ENCODE peak calls at places on chromosomes 11 and 22, in four cellular contexts. N is ovary, I is IMR-90, Q is lower leg skin. M is an unnamed sample.
A peak's percentile ranks its signal among the peaks of the same experiment; 100 is the strongest.

GRCh38 chr22:31944700-31945477 is 554 bp downstream of the YWHAH start:
- DNase-seq in N (peak; percentile 79), I (no peak), Q (peak; percentile 91), M (peak; percentile 43)

GRCh38 chr11:76596652-76597051 is 73.9 kb downstream of the LRRC32 start:
- DNase-seq in N (no peak), I (no peak), Q (no peak), M (no peak)

GRCh38 chr11:113555071-113555739 is 80.0 kb upstream of the DRD2 start:
- DNase-seq in N (no peak), I (no peak), Q (no peak), M (no peak)

GRCh38 chr11:104060004-104060403 is 23.6 kb downstream of the DDI1 start:
- DNase-seq in N (no peak), I (peak; percentile 10), Q (no peak), M (no peak)

GRCh38 chr22:23709107-23709506 is 18.3 kb downstream of the RGL4 start:
- DNase-seq in N (no peak), I (peak; percentile 59), Q (no peak), M (no peak)

GRCh38 chr11:116233581-116233980 is 539.2 kb downstream of the BUD13 start:
- DNase-seq in N (no peak), I (no peak), Q (no peak), M (no peak)

GRCh38 chr11:78931891-78932290 is 357.2 kb upstream of the NARS2 start:
- DNase-seq in N (no peak), I (no peak), Q (no peak), M (no peak)

GRCh38 chr22:23180301-23180892 is at the start of gene BCR:
- DNase-seq in N (peak; percentile 79), I (peak; percentile 65), Q (peak; percentile 93), M (peak; percentile 67)

GRCh38 chr11:72343159-72343756 is 91.1 kb downstream of the CLPB start:
- DNase-seq in N (no peak), I (no peak), Q (no peak), M (no peak)

GRCh38 chr11:117693344-117693743 is 103.7 kb downstream of the DSCAML1 start:
- DNase-seq in N (no peak), I (no peak), Q (no peak), M (no peak)

GRCh38 chr11:102853055-102853454 is 9.6 kb upstream of the MMP3 start:
- DNase-seq in N (no peak), I (no peak), Q (no peak), M (no peak)

GRCh38 chr11:121451178-121451981 is 734 bp upstream of the SORL1 start:
- DNase-seq in N (no peak), I (no peak), Q (no peak), M (no peak)
- TF ChIP-seq POLR2A in N (no peak), I (no peak), Q (no peak), M (no peak)

DNA sequence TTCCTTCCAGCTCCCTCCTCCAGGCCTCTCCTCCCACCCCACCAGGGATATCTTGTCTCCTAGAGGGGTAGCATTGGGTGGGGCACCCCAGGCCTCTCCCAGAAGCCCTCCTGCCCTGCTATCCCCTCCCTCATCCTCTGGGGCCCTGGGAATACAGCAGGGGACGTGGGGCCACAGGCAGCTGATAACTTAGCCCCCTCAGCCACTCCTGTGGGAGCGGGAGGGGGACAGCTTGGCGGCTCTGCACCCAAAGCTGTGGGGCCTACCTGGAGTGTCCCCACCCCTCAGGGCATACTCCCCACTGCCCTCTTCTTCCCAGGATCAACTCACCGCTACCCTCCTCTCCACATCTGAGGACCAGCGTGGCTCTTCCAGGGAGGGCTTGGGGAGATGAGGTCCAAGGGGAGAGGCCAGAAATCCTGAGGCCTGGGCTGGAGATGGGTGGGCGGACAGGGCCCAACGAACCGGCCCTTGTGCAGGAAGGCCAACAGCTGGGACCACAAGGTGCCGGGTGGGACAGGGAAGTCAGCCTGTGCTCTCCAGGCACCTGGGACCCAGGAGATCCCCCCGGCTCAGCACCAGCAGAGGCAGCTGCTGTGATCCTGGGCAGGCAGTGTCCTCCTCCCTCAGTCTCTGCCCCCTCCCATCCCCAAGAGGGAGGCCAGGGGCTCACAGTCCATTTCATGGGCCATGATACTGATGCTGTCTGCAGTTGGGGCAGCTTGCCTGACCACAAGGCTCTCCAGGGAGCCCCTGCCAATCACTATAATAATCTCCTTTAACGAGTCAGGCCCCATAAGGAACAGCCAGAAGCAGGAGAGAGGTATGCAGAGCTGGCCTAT is 23.2 kb downstream of the NEAT1 start:
- DNase-seq in N (peak; percentile 41), I (peak; percentile 37), Q (peak; percentile 90), M (no peak)
- TF ChIP-seq POLR2A in N (no peak), I (peak; percentile 32), Q (no peak), M (no peak)

DNA sequence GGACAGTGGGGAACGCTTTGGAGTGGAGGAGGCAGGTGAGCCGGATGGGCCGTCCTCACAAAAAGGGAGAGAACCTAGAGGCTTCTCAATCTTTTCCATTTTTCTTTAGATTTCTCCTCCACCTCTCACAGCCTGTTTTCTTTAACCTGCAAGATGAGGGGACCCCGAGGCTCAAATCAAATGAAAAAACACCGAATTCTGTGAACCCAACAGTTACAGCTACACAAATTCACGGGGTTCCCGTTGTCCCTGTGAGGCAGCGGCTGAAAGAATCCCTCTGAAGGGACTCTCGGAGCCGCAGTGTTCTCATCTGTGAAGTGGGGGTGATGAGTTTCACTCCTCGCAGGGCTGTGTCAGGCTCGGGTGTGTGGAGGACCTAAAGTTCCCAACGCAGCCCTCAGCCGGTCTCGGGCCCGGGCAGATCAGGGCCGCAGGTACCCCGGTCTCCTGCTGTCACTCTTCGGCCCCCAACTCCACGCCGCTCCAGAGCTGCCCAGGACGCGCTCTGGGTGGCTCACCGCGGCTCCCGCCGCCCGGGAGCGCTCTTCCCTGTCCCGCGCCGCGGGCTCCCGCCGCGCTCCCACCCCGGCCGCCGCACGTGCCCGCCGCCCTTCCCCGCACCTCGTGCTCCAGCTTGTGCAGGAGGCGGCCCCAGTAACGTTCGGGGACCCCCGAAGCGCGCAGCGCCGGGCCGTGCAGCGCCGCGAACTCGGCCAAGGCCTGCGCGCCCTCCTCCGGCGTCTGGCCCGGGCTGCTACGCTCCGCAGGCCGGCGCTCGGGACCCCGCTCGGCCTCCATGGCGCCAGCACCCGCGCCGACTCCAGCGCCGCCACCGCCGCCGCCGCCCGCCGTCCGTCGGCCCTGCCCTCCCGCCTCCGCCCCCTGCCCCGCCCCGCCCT is at the start of gene TTLL12:
- DNase-seq in N (peak; percentile 78), I (peak; percentile 21), Q (no peak), M (peak; percentile 80)
- TF ChIP-seq POLR2A in N (no peak), I (peak; percentile 63), Q (no peak), M (peak; percentile 68)

GRCh38 chr11:47426062-47426956 is at the start of gene PSMC3:
- DNase-seq in N (peak; percentile 99), I (peak; percentile 91), Q (peak; percentile 100), M (peak; percentile 95)
- TF ChIP-seq POLR2A in N (peak; percentile 72), I (peak; percentile 86), Q (no peak), M (peak; percentile 94)

GRCh38 chr11:57597461-57597892 is at the start of gene SERPING1:
- DNase-seq in N (peak; percentile 85), I (no peak), Q (peak; percentile 94), M (no peak)
- TF ChIP-seq POLR2A in N (peak; percentile 42), I (no peak), Q (no peak), M (no peak)

GRCh38 chr22:38109391-38110000 is 988 bp downstream of the BAIAP2L2 start:
- DNase-seq in N (no peak), I (no peak), Q (no peak), M (no peak)

GRCh38 chr22:38108561-38109319 is 1.7 kb downstream of the BAIAP2L2 start:
- DNase-seq in N (no peak), I (no peak), Q (no peak), M (no peak)

GRCh38 chr22:38110008-38110862 is at the start of gene BAIAP2L2:
- DNase-seq in N (no peak), I (no peak), Q (no peak), M (no peak)

GRCh38 chr22:38106814-38107578 is 3.5 kb downstream of the BAIAP2L2 start:
- DNase-seq in N (no peak), I (no peak), Q (no peak), M (no peak)

GRCh38 chr22:38107692-38108515 is 2.6 kb downstream of the BAIAP2L2 start:
- DNase-seq in N (no peak), I (no peak), Q (no peak), M (no peak)
- TF ChIP-seq POLR2A in N (no peak), I (no peak), Q (no peak), M (no peak)

GRCh38 chr22:20126284-20127029 is 5.1 kb upstream of the ZDHHC8 start:
- DNase-seq in N (no peak), I (no peak), Q (no peak), M (no peak)

GRCh38 chr22:20127869-20128618 is 3.6 kb upstream of the ZDHHC8 start:
- DNase-seq in N (no peak), I (no peak), Q (no peak), M (no peak)

GRCh38 chr22:20128902-20129746 is 2.5 kb upstream of the ZDHHC8 start:
- DNase-seq in N (no peak), I (peak; percentile 23), Q (no peak), M (no peak)

GRCh38 chr22:20128619-20128901 is 3.0 kb upstream of the ZDHHC8 start:
- DNase-seq in N (no peak), I (no peak), Q (no peak), M (no peak)

DNA sequence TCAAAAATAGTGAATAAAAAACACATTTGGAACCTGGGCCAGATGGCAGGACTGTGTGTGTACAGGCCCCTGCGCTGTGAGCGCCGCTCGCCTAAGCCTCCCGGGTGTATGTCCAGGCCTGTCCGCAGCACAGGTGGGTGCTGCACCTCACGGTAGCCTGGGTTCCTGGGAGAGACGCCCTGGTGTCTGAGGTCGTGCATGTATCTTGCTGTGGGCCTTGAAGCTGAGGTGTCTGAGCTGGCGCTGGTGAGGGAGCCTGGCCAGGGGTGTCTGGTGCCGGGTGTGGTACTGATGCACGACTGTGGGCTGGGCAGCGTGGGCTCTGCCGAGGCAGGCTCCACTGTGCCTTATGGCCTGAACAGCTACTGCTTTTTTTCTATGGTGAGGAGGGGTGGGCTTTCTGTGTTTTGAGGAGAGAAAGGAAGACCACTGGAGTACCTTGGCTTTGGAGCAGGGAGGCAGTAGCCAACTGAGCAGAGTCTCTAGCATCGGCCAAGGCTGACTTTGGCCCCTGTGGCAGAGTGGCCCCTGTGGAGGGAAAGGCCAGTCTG is 4.2 kb upstream of the ZDHHC8 start:
- DNase-seq in N (no peak), I (no peak), Q (no peak), M (no peak)
- TF ChIP-seq POLR2A in N (no peak), I (no peak), Q (no peak), M (no peak)

DNA sequence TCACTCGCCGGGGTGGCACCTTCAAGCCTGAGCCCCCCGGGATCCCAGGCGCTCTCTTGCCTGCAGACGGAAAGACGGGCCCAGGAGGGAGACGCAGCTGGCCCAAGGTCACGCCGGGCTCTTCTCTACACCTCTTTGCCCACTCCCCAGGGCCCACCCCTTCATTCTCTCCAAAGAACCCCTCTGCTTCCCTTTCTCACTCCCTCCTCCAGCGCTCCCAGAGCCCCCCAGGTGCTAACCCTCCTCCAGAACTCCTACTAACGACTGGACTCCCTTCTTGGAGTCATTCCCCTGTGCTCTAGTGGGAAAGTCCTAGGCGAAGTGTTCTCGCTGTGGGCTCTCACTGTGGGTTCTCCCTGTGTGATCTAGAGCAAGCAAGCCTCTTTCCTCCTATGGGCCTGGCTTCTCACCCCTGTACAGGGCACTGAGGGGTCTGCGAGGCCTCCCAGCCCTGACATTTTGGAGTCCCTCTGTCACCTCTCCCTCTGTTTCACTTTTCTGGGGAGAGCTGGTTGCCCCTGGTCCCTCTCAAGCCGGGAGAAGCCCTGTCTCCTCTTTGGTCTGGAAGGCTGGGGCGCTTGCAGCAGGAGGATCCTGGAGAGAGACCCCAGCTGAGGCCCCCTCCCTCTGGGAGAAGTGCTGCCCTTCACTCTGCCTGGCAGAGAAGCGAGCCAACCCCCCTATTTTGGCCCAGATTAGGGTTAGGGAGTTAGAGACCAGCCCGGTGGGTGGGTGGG is 858 bp downstream of the OAF start:
- DNase-seq in N (no peak), I (no peak), Q (no peak), M (no peak)
- TF ChIP-seq POLR2A in N (no peak), I (no peak), Q (no peak), M (no peak)

M was measured in GM12892.